ENCODE peak calls at places on chromosomes 11 and 22, in eight cellular contexts. R, Y, G, A, W, S, N and M are unnamed samples.

GRCh38 chr11:65112226-65112550 is 516 bp downstream of the TM7SF2 start:
- DNase-seq in N (no peak), A (no peak), G (no peak), Y (no peak), W (peak), R (no peak), S (no peak), M (no peak)

GRCh38 chr11:2890466-2891241 is 5.1 kb upstream of the CDKN1C start:
- DNase-seq in Y (no peak), A (no peak), S (no peak), G (no peak), W (peak), R (no peak), N (no peak), M (no peak)

GRCh38 chr11:74543991-74544390 is 48.4 kb upstream of the POLD3 start:
- DNase-seq in S (no peak), N (no peak), A (no peak), G (no peak), R (no peak), Y (no peak), W (no peak), M (no peak)

GRCh38 chr22:42461511-42461910 is 29.3 kb upstream of the NFAM1 start:
- DNase-seq in N (no peak), S (no peak), G (no peak), A (no peak), R (no peak), Y (no peak), W (peak), M (no peak)

GRCh38 chr11:61053198-61053597 is 49.1 kb upstream of the CD5 start:
- DNase-seq in G (no peak), W (no peak), N (no peak), A (no peak), S (no peak), R (no peak), Y (no peak), M (no peak)

GRCh38 chr11:65429069-65429681 is 6.6 kb downstream of the NEAT1 start:
- DNase-seq in N (no peak), A (peak), W (no peak), S (peak), R (peak), G (no peak), Y (peak), M (no peak)

GRCh38 chr22:50532824-50533344 is 3.1 kb upstream of the TYMP start:
- DNase-seq in A (no peak), N (no peak), W (no peak), R (no peak), Y (no peak), G (no peak), S (no peak), M (no peak)

GRCh38 chr11:9953994-9954626 is 290.2 kb downstream of the SWAP70 start:
- DNase-seq in S (no peak), W (no peak), Y (no peak), G (no peak), N (no peak), A (peak), R (no peak), M (no peak)

GRCh38 chr11:118277312-118277711 is 13.2 kb upstream of the MPZL2 start:
- DNase-seq in S (no peak), N (no peak), W (no peak), A (peak), G (no peak), Y (peak), R (no peak), M (no peak)

GRCh38 chr11:119422505-119423416 is at the start of gene THY1:
- DNase-seq in Y (no peak), G (peak), R (no peak), N (no peak), S (peak), W (peak), A (peak), M (no peak)